ENCODE peak calls at places on chromosomes 5 and 9, in seven cellular contexts. I is H1, Q is GM12878, P is K562, B is HCT116, S is HepG2, K is SK-N-SH. C is an unnamed sample. For H3K27me3, the result is how much of the 10 kb centered on the place peaks cover.

GRCh38 chr9:68912561-68912960 is 101.4 kb downstream of the PRKACG start:
- DNase-seq in S (no peak), K (no peak), Q (no peak), P (no peak), B (no peak), I (no peak), C (no peak)

GRCh38 chr5:149114403-149115312 is 26.6 kb upstream of the ABLIM3 start:
- DNase-seq in I (peak), B (peak), P (peak), S (peak), Q (no peak), K (peak), C (peak)

GRCh38 chr9:1018121-1018520 is 32.0 kb upstream of the DMRT2 start:
- DNase-seq in K (no peak), P (peak), I (peak), S (peak), B (peak), Q (no peak), C (peak)

GRCh38 chr5:155008669-155009068 is 4.9 kb upstream of the KIF4B start:
- DNase-seq in Q (no peak), I (no peak), B (peak), S (peak), K (no peak), P (no peak), C (no peak)

GRCh38 chr5:132497488-132497997 is 7.0 kb upstream of the IRF1 start:
- DNase-seq in S (no peak), Q (no peak), B (no peak), P (no peak), K (peak), I (no peak), C (no peak)

GRCh38 chr5:80204808-80205614 is 50.8 kb downstream of the SERINC5 start:
- DNase-seq in Q (no peak), S (peak), K (peak), I (no peak), P (peak), B (no peak), C (no peak)

GRCh38 chr9:83965350-83966208 is 14.4 kb downstream of the HNRNPK start:
- DNase-seq in P (peak), Q (no peak), K (peak), B (no peak), S (peak), I (no peak), C (no peak)

GRCh38 chr5:112366987-112367386 is 52.1 kb downstream of the EPB41L4A start:
- DNase-seq in K (peak), I (no peak), P (peak), S (peak), Q (no peak), B (peak), C (no peak)

GRCh38 chr5:140189977-140190867 is 15.2 kb downstream of the CYSTM1 start:
- DNase-seq in B (no peak), K (no peak), P (peak), Q (no peak), I (no peak), S (no peak), C (no peak)

GRCh38 chr9:35682083-35682482 is 7.6 kb downstream of the TPM2 start:
- DNase-seq in Q (no peak), B (no peak), S (no peak), K (no peak), I (no peak), P (no peak), C (no peak)

GRCh38 chr5:108259306-108259705 is 122.6 kb downstream of the FBXL17 start:
- DNase-seq in Q (no peak), B (no peak), I (no peak), S (no peak), P (peak), K (no peak), C (no peak)

GRCh38 chr5:149279651-149280050 is 8.0 kb downstream of the AFAP1L1 start:
- DNase-seq in B (no peak), Q (no peak), S (no peak), K (no peak), P (no peak), I (no peak), C (no peak)

GRCh38 chr5:139374909-139375308 is 8.2 kb downstream of the SLC23A1 start:
- DNase-seq in K (no peak), Q (no peak), P (no peak), S (no peak), I (no peak), B (no peak), C (no peak)

DNA sequence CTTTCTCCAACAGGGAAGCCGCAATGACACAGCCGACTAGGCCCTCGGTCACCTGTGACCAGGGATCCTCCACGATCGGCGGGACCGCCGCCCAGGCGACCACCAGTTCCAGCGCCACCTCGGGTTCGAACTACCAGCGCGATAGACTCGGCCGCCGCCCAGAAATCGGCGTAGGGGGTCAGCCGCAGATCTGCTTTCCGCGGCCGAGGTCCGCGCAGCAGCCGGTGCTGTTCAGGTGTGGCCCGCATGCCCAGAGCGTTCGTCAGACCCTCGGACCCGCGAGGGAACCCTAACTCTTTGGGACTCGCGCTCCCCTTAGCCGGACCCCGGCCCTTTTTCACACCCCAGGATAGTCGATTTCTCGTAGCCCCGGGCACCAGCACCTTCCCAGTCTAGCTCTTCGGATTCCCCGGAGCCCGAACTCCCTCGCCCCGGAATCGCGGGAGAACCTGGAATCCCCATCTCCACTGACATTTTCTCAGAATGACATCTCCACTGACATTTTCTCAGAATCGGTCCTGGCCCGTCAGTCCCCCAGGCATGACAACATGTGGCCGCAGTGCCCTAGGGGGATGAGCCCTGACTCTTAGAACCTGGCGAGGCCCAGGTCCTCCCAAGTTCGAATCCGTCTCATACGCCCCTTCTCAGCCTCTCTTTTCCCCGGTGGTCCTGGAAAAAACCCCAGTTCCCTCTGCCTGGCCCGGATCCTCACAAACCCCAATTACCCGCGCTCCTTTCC is 428 bp downstream of the C5orf52 start:
- DNase-seq in B (no peak), Q (no peak), S (no peak), P (no peak), K (no peak), I (no peak), C (no peak)
- H3K27me3 ChIP-seq in B (under half), Q (under half), S (under half), P (under half), K (under half), I (under half), C (under half)

DNA sequence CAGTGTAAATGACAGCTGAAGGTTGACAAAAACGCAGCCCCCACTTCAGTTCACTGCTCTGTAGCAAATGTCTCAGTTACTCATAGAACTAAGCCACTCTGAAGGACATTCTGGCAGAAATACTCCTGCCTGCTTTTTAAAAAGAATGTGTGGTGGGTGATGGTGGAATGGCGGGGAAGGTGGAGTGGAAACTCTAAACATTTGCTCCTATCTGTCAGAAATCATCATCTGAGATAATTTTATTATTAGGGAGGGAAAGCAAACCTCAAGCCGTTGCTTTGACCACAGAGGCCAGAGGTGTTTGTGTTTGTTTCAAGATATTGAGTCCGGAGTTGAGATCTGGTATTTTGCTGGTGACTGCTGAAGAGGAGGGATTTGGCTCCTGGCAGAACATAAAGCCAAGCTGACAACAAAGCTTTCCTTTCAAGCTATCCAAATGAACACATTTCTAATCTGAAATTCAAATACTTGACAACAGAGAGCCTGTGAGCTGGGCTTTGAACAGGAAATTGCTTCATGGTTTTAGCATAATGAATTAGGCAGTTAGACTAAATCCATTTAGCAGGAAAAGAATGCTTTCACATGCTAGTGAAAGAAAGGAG is 362.7 kb downstream of the CSNK1G3 start:
- DNase-seq in B (no peak), I (no peak), S (peak), K (no peak), P (no peak), Q (no peak), C (peak)
- TF ChIP-seq YY1 in B (no peak), I (no peak), S (no peak), K (no peak), P (no peak), Q (no peak), C (no peak)

DNA sequence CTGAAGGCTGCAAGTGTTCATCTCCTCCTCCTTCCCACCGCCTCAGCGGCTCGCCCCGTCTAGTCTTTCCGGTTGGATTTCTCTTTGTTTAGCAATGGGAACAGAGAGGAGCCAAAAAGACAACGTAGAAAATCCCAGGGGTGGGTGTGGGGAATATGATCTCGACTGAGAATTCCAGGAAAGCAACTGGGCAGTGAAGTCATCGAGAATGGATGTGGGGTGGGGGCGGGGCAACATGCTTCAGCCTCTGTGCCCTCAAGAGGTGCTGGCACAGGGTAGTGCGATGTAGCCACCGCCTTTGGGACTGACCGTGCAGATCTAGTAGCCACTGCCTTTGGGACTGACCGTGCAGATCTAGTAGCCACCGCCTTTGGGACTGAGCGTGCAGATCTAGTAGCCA is 13.0 kb downstream of the MSX2 start:
- DNase-seq in K (no peak), Q (no peak), S (no peak), B (no peak), P (no peak), I (no peak), C (no peak)
- H3K27me3 ChIP-seq in K (under half), Q (under half), S (under half), B (under half), P (under half), I (half or more), C (under half)

GRCh38 chr9:134365791-134366222 is 39.6 kb downstream of the RXRA start:
- DNase-seq in S (no peak), K (peak), Q (no peak), P (no peak), B (no peak), I (no peak), C (no peak)
- TF ChIP-seq YY1 in S (no peak), K (no peak), Q (no peak), P (no peak), B (no peak), I (no peak), C (no peak)

C was measured in NT2/D1.